ENCODE peak calls at places on chromosomes 5 and 9, in seven cellular contexts. P, C, N, M, O, F and J are unnamed samples.

GRCh38 chr5:179873711-179874110 is 15.1 kb upstream of the MRNIP start:
- DNase-seq in P (no peak), C (no peak), N (no peak), M (no peak), O (no peak), F (no peak), J (no peak)

GRCh38 chr5:80569961-80570786 is at the start of gene ANKRD34B:
- DNase-seq in P (no peak), C (no peak), N (no peak), M (peak; percentile 82), O (no peak), F (no peak), J (no peak)

GRCh38 chr5:127306036-127306435 is 15.4 kb downstream of the MEGF10 start:
- DNase-seq in P (no peak), C (no peak), N (no peak), M (no peak), O (no peak), F (no peak), J (no peak)

GRCh38 chr5:57032151-57032551 is 80.2 kb upstream of the MIER3 start:
- DNase-seq in P (no peak), C (no peak), N (no peak), M (no peak), O (no peak), F (no peak), J (no peak)

GRCh38 chr5:132417010-132417439 is 47.5 kb downstream of the SLC22A5 start:
- DNase-seq in P (no peak), C (no peak), N (peak; percentile 49), M (no peak), O (no peak), F (no peak), J (no peak)

GRCh38 chr9:114007991-114008666 is 70.0 kb downstream of the AMBP start:
- DNase-seq in P (peak; percentile 28), C (no peak), N (peak; percentile 12), M (no peak), O (peak; percentile 58), F (peak; percentile 7), J (no peak)

GRCh38 chr9:112135706-112136105 is 39.4 kb downstream of the SUSD1 start:
- DNase-seq in P (no peak), C (no peak), N (no peak), M (no peak), O (no peak), F (no peak), J (no peak)

GRCh38 chr5:11269515-11269914 is 508.5 kb upstream of the DAP start:
- DNase-seq in P (no peak), C (no peak), N (no peak), M (no peak), O (no peak), F (no peak), J (no peak)

GRCh38 chr9:18857769-18858168 is 175.2 kb downstream of the SAXO1 start:
- DNase-seq in P (no peak), C (no peak), N (no peak), M (no peak), O (no peak), F (no peak), J (peak; percentile 10)

GRCh38 chr5:136374003-136374402 is 8.7 kb upstream of the TRPC7 start:
- DNase-seq in P (no peak), C (no peak), N (no peak), M (peak; percentile 45), O (no peak), F (no peak), J (no peak)

GRCh38 chr5:180868960-180869359 is 7.9 kb upstream of the ZFP62 start:
- DNase-seq in P (peak; percentile 91), C (no peak), N (peak; percentile 81), M (peak; percentile 90), O (no peak), F (peak; percentile 76), J (peak; percentile 39)

GRCh38 chr5:65803699-65804426 is 81.9 kb downstream of the NLN start:
- DNase-seq in P (no peak), C (no peak), N (no peak), M (no peak), O (no peak), F (no peak), J (no peak)

GRCh38 chr9:128644452-128644851 is 12.2 kb downstream of the DYNC2I2 start:
- DNase-seq in P (no peak), C (no peak), N (no peak), M (no peak), O (no peak), F (no peak), J (no peak)

GRCh38 chr9:128640626-128641025 is 16.0 kb downstream of the DYNC2I2 start:
- DNase-seq in P (no peak), C (no peak), N (no peak), M (no peak), O (no peak), F (no peak), J (no peak)

GRCh38 chr9:128637656-128638055 is 19.0 kb downstream of the DYNC2I2 start:
- DNase-seq in P (no peak), C (no peak), N (no peak), M (no peak), O (no peak), F (no peak), J (peak; percentile 13)

GRCh38 chr9:128638580-128638979 is 18.1 kb downstream of the DYNC2I2 start:
- DNase-seq in P (no peak), C (no peak), N (no peak), M (no peak), O (no peak), F (no peak), J (no peak)

DNA sequence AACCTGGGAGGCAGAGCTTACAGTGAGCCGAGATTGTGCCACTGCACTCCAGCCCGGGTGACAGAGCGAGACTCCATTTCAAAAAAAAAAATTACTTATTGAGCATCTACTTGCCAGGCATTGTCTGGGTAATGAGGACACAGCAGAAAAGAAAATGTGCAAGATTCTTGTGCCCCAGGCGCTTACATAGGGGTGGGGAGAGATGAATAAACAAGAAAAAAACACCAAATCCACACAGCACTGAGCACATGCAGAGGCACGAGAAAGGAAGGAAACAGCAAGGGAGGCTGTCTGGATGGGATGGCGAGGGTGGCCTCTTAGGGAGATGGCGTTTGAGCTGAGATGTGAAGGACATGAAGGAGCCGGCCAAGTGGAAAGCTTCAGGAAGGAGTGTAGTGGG is 14.0 kb downstream of the DYNC2I2 start:
- DNase-seq in P (no peak), C (no peak), N (no peak), M (no peak), O (no peak), F (no peak), J (no peak)
- H3K4me3 ChIP-seq in P (no peak overlapping the region), C (no peak overlapping the region), N (no peak overlapping the region), M (no peak overlapping the region), O (no peak overlapping the region), F (no peak overlapping the region), J (no peak overlapping the region)

GRCh38 chr5:169636477-169637084 is 494 bp upstream of the DOCK2 start:
- DNase-seq in P (no peak), C (no peak), N (no peak), M (no peak), O (no peak), F (no peak), J (no peak)
- H3K4me3 ChIP-seq in P (no peak overlapping the region), C (peak overlapping the region; percentile 29), N (peak overlapping the region; percentile 47), M (peak overlapping the region; percentile 56), O (peak overlapping the region; percentile 71), F (no peak overlapping the region), J (peak overlapping the region; percentile 33)

GRCh38 chr5:54743997-54744788 is 226.6 kb downstream of the SNX18 start:
- DNase-seq in P (peak; percentile 44), C (peak; percentile 98), N (no peak), M (peak; percentile 48), O (no peak), F (no peak), J (peak; percentile 96)
- H3K4me3 ChIP-seq in P (no peak overlapping the region), C (no peak overlapping the region), N (no peak overlapping the region), M (no peak overlapping the region), O (no peak overlapping the region), F (no peak overlapping the region), J (peak overlapping the region; percentile 3)

GRCh38 chr5:173293817-173294672 is 34.2 kb downstream of the STC2 start:
- DNase-seq in P (peak; percentile 87), C (no peak), N (peak; percentile 72), M (peak; percentile 93), O (peak; percentile 86), F (peak; percentile 59), J (peak; percentile 55)
- H3K4me3 ChIP-seq in P (no peak overlapping the region), C (no peak overlapping the region), N (peak overlapping the region; percentile 32), M (peak overlapping the region; percentile 22), O (no peak overlapping the region), F (no peak overlapping the region), J (peak overlapping the region; percentile 15)

DNA sequence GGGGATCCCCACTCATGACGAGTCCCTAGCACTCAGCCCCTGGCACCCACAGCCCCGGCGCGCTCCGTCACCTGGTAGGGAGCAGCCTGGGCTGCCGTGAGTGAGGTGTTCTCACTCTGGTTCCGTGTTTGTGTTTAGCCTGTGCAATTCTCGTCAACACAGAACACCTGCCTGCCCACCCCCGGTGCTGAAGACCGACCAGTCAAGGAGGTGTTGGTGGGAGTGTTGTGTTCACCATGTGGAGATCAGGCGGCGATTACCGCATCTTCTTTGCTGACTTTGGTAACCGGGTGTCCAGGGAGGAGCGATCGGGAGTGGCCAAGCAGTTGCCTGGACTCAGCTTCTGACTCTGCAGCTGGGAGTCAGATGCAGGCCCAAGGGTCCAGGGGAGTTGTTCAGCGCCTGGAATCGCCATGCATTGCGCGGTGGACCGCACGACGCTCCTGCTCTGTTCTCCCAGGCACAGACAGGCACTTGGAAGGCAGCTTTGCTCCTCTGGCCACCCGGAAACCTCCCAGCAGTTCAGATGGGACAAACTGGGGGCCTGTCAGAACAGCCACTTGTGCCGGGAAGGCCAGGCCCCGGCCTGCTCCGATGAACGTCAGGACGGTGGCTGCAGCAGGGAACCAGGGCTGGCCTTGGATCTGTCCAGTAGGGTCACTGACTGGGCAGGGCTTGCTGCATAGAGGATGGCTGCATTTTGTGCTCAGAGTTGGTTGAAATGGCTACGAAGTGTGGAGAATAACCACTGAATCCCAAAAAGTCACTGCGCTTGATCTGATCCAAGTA is 28.2 kb downstream of the EXOC3 start:
- DNase-seq in P (peak; percentile 38), C (no peak), N (peak; percentile 19), M (no peak), O (no peak), F (no peak), J (no peak)
- H3K4me3 ChIP-seq in P (no peak overlapping the region), C (no peak overlapping the region), N (no peak overlapping the region), M (peak overlapping the region; percentile 49), O (peak overlapping the region; percentile 79), F (no peak overlapping the region), J (no peak overlapping the region)

GRCh38 chr9:128218172-128218517 is 15.0 kb downstream of the DNM1 start:
- DNase-seq in P (no peak), C (no peak), N (no peak), M (no peak), O (no peak), F (no peak), J (no peak)
- H3K4me3 ChIP-seq in P (peak overlapping the region; percentile 35), C (no peak overlapping the region), N (peak overlapping the region; percentile 46), M (peak overlapping the region; percentile 43), O (peak overlapping the region; percentile 69), F (peak overlapping the region; percentile 22), J (no peak overlapping the region)

GRCh38 chr5:102863764-102864560 is 108.9 kb downstream of the PAM start:
- DNase-seq in P (no peak), C (no peak), N (no peak), M (peak; percentile 23), O (no peak), F (no peak), J (no peak)
- H3K4me3 ChIP-seq in P (no peak overlapping the region), C (no peak overlapping the region), N (no peak overlapping the region), M (no peak overlapping the region), O (no peak overlapping the region), F (no peak overlapping the region), J (no peak overlapping the region)